ENCODE peak calls at places on chromosomes 5 and 9, in four cellular contexts. One of them, this sample, is unnamed.

GRCh38 chr5:30103056-30104020 is 1090.1 kb upstream of the CDH6 start:
- DNase-seq in H1: no peak
- DNase-seq in GM12878: no peak
- DNase-seq in HepG2: no peak
- DNase-seq in this sample: no peak

GRCh38 chr5:149938791-149939358 is 5.7 kb downstream of the PDE6A start:
- DNase-seq in H1: no peak
- DNase-seq in GM12878: no peak
- DNase-seq in HepG2: no peak
- DNase-seq in this sample: no peak

GRCh38 chr5:115098041-115098702 is 71.5 kb downstream of the TRIM36 start:
- DNase-seq in H1: no peak
- DNase-seq in GM12878: peak
- DNase-seq in HepG2: peak
- DNase-seq in this sample: peak

GRCh38 chr9:68951879-68952659 is 61.8 kb downstream of the PRKACG start:
- DNase-seq in H1: no peak
- DNase-seq in GM12878: no peak
- DNase-seq in HepG2: no peak
- DNase-seq in this sample: no peak

GRCh38 chr5:1437452-1437851 is 7.8 kb downstream of the SLC6A3 start:
- DNase-seq in H1: no peak
- DNase-seq in GM12878: no peak
- DNase-seq in HepG2: peak
- DNase-seq in this sample: peak

GRCh38 chr5:138021771-138022170 is 11.1 kb downstream of the FAM13B start:
- DNase-seq in H1: no peak
- DNase-seq in GM12878: no peak
- DNase-seq in HepG2: no peak
- DNase-seq in this sample: no peak

GRCh38 chr5:133245191-133246052 is 193.6 kb downstream of the HSPA4 start:
- DNase-seq in H1: no peak
- DNase-seq in GM12878: no peak
- DNase-seq in HepG2: peak
- DNase-seq in this sample: no peak

GRCh38 chr5:56177134-56177533 is 56.0 kb downstream of the ANKRD55 start:
- DNase-seq in H1: no peak
- DNase-seq in GM12878: no peak
- DNase-seq in HepG2: no peak
- DNase-seq in this sample: no peak

GRCh38 chr9:133992780-133993634 is 883 bp upstream of the VAV2 start:
- DNase-seq in H1: peak
- DNase-seq in GM12878: no peak
- DNase-seq in HepG2: peak
- DNase-seq in this sample: peak

GRCh38 chr5:171823269-171823668 is 37.7 kb downstream of the SMIM23 start:
- DNase-seq in H1: no peak
- DNase-seq in GM12878: no peak
- DNase-seq in HepG2: no peak
- DNase-seq in this sample: no peak

GRCh38 chr5:83029912-83030311 is 47.3 kb downstream of the TMEM167A start:
- DNase-seq in H1: no peak
- DNase-seq in GM12878: no peak
- DNase-seq in HepG2: no peak
- DNase-seq in this sample: no peak

GRCh38 chr5:58466939-58467338 is 7.1 kb upstream of the PLK2 start:
- DNase-seq in H1: no peak
- DNase-seq in GM12878: no peak
- DNase-seq in HepG2: no peak
- DNase-seq in this sample: no peak

GRCh38 chr9:135023389-135023788 is 64.1 kb upstream of the OLFM1 start:
- DNase-seq in H1: no peak
- DNase-seq in GM12878: no peak
- DNase-seq in HepG2: no peak
- DNase-seq in this sample: no peak

GRCh38 chr5:132661231-132662003 is 3.4 kb downstream of the IL13 start:
- DNase-seq in H1: no peak
- DNase-seq in GM12878: no peak
- DNase-seq in HepG2: no peak
- DNase-seq in this sample: no peak

GRCh38 chr9:110303136-110303535 is 34.5 kb downstream of the TXNDC8 start:
- DNase-seq in H1: no peak
- DNase-seq in GM12878: no peak
- DNase-seq in HepG2: no peak
- DNase-seq in this sample: no peak

GRCh38 chr5:74903165-74903787 is 37.1 kb upstream of the FAM169A start:
- DNase-seq in H1: peak
- DNase-seq in GM12878: no peak
- DNase-seq in HepG2: peak
- DNase-seq in this sample: peak

GRCh38 chr5:132260051-132260450 is 2.6 kb downstream of the PDLIM4 start:
- DNase-seq in H1: peak
- DNase-seq in GM12878: no peak
- DNase-seq in HepG2: no peak
- DNase-seq in this sample: no peak

GRCh38 chr9:12815895-12816294 is 41.1 kb downstream of the LURAP1L start:
- DNase-seq in H1: no peak
- DNase-seq in GM12878: no peak
- DNase-seq in HepG2: no peak
- DNase-seq in this sample: no peak

GRCh38 chr5:37966291-37966690 is 126.5 kb upstream of the GDNF start:
- DNase-seq in H1: no peak
- DNase-seq in GM12878: no peak
- DNase-seq in HepG2: no peak
- DNase-seq in this sample: no peak

GRCh38 chr9:133996531-133997520 is 4.7 kb upstream of the VAV2 start:
- DNase-seq in H1: no peak
- DNase-seq in GM12878: no peak
- DNase-seq in HepG2: no peak
- DNase-seq in this sample: no peak

GRCh38 chr9:8762676-8763075 is 963.1 kb upstream of the DMAC1 start:
- DNase-seq in H1: no peak
- DNase-seq in GM12878: no peak
- DNase-seq in HepG2: no peak
- DNase-seq in this sample: peak

GRCh38 chr9:3855601-3856328 is 330.0 kb upstream of the RFX3 start:
- DNase-seq in H1: no peak
- DNase-seq in GM12878: no peak
- DNase-seq in HepG2: no peak
- DNase-seq in this sample: no peak

GRCh38 chr5:142900926-142901325 is 130.7 kb downstream of the ARHGAP26 start:
- DNase-seq in H1: no peak
- DNase-seq in GM12878: no peak
- DNase-seq in HepG2: no peak
- DNase-seq in this sample: no peak
- TF ChIP-seq SUZ12 in H1: no peak
- TF ChIP-seq SUZ12 in GM12878: no peak
- TF ChIP-seq SUZ12 in HepG2: no peak
- TF ChIP-seq SUZ12 in this sample: no peak

GRCh38 chr9:131954299-131954698 is 125.4 kb downstream of the MED27 start:
- DNase-seq in H1: no peak
- DNase-seq in GM12878: no peak
- DNase-seq in HepG2: no peak
- DNase-seq in this sample: no peak
- TF ChIP-seq SP1 in H1: no peak
- TF ChIP-seq SP1 in GM12878: no peak
- TF ChIP-seq SP1 in HepG2: no peak
- TF ChIP-seq SP1 in this sample: no peak

GRCh38 chr5:13581132-13581531 is 363.4 kb downstream of the DNAH5 start:
- DNase-seq in H1: no peak
- DNase-seq in GM12878: no peak
- DNase-seq in HepG2: no peak
- DNase-seq in this sample: no peak
- TF ChIP-seq SUZ12 in H1: no peak
- TF ChIP-seq SUZ12 in GM12878: no peak
- TF ChIP-seq SUZ12 in HepG2: no peak
- TF ChIP-seq SUZ12 in this sample: no peak

GRCh38 chr9:129749575-129749974 is 3.3 kb downstream of the PTGES start:
- DNase-seq in H1: no peak
- DNase-seq in GM12878: no peak
- DNase-seq in HepG2: no peak
- DNase-seq in this sample: no peak

GRCh38 chr9:129752915-129753724 is at the start of gene PTGES:
- DNase-seq in H1: peak
- DNase-seq in GM12878: no peak
- DNase-seq in HepG2: no peak
- DNase-seq in this sample: peak

GRCh38 chr9:129748249-129748648 is 4.6 kb downstream of the PTGES start:
- DNase-seq in H1: no peak
- DNase-seq in GM12878: no peak
- DNase-seq in HepG2: no peak
- DNase-seq in this sample: no peak

GRCh38 chr9:129751841-129752801 is 721 bp downstream of the PTGES start:
- DNase-seq in H1: no peak
- DNase-seq in GM12878: no peak
- DNase-seq in HepG2: no peak
- DNase-seq in this sample: no peak

DNA sequence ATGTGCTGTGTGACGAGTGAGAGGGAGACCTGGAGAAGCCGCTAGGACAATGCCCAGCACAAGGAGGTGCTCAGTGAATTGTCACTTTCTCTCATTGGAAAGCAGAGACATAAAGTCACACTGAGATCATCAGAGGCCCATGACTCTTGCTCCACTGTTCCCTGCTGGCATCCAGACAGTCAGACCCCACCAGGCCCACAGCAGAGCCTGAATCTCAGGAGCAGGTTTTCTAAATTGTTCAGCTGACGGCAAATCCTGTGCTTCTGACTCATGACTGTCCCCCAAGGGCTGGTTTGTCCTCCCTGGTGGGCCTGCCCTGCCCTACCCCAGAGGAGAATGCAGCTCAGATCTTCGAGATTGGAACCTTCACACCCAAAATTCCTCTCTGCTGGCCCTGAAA is 2.8 kb downstream of the PTGES start:
- DNase-seq in H1: no peak
- DNase-seq in GM12878: no peak
- DNase-seq in HepG2: no peak
- DNase-seq in this sample: no peak
- TF ChIP-seq SP1 in H1: no peak
- TF ChIP-seq SP1 in GM12878: no peak
- TF ChIP-seq SP1 in HepG2: no peak
- TF ChIP-seq SP1 in this sample: no peak

GRCh38 chr9:100427366-100428263 is 672 bp downstream of the MSANTD3 start:
- DNase-seq in H1: no peak
- DNase-seq in GM12878: no peak
- DNase-seq in HepG2: peak
- DNase-seq in this sample: peak
- TF ChIP-seq SUZ12 in H1: no peak
- TF ChIP-seq SUZ12 in GM12878: no peak
- TF ChIP-seq SUZ12 in HepG2: no peak
- TF ChIP-seq SUZ12 in this sample: no peak

DNA sequence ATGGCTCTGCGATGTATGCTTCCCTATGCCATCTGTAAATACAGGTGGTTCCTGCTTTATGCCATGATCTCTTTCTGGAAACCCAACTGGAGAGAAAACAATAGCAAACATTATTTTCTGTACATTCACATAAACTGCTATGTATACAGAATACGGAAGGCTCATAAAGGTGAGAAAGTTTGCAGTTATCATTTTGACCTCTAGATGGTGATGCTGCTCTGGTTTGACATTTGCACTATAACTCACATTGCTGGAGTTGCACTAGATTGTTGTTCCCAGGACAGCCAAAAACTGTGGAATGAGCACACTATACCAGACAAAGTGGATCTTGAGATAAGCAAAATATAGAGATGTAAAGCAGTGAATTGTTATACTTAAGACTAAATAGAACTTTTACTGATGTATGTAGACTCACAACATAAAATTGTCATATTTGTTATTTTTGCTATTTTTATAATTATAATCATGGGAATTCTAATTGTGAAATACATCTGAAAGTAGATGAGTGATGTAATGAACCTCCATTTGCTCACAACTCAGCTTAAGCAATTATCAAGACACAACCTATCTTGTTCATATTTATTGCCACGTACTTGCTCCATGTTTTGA is 246.5 kb downstream of the PTPRD start:
- DNase-seq in H1: no peak
- DNase-seq in GM12878: peak
- DNase-seq in HepG2: peak
- DNase-seq in this sample: peak
- TF ChIP-seq SP1 in H1: no peak
- TF ChIP-seq SP1 in GM12878: no peak
- TF ChIP-seq SP1 in HepG2: no peak
- TF ChIP-seq SP1 in this sample: no peak

GRCh38 chr9:72200452-72200851 is 51.2 kb downstream of the GDA start:
- DNase-seq in H1: no peak
- DNase-seq in GM12878: no peak
- DNase-seq in HepG2: no peak
- DNase-seq in this sample: no peak

GRCh38 chr9:72205513-72205912 is 56.3 kb downstream of the GDA start:
- DNase-seq in H1: no peak
- DNase-seq in GM12878: peak
- DNase-seq in HepG2: no peak
- DNase-seq in this sample: no peak

GRCh38 chr9:72204062-72204461 is 54.8 kb downstream of the GDA start:
- DNase-seq in H1: no peak
- DNase-seq in GM12878: no peak
- DNase-seq in HepG2: no peak
- DNase-seq in this sample: no peak

GRCh38 chr9:72207278-72207677 is 58.0 kb downstream of the GDA start:
- DNase-seq in H1: no peak
- DNase-seq in GM12878: no peak
- DNase-seq in HepG2: peak
- DNase-seq in this sample: no peak

DNA sequence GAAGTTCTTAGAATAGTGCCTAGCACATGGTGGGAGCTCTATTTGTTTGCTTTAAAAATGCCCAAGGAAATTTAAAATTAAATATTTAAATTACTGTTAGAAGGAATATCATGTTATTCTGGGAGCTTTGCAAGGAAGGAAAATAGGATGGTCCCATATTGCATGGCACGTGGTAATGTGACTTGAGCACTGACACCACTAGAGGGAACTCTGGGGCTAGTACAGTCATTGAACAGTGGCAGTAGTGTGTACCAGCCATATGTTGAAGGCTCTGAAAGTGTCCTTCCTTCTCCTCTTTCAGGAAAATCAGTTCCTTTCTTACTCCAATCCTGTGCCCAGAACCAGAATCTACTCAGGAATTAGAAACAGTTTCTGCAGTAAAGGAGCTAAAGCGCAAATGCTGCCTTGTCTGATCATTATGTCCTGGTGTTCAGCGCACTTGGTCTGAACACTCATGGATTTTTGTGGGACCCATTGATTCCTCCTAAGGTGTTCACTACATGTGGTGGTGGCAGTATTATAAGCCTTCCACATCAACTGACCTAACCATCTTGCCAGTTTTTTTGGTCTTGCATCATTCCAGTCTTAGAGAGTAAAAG is 54.1 kb downstream of the GDA start:
- DNase-seq in H1: no peak
- DNase-seq in GM12878: no peak
- DNase-seq in HepG2: peak
- DNase-seq in this sample: peak
- TF ChIP-seq SUZ12 in H1: no peak
- TF ChIP-seq SUZ12 in GM12878: no peak
- TF ChIP-seq SUZ12 in HepG2: no peak
- TF ChIP-seq SUZ12 in this sample: no peak

GRCh38 chr5:135921388-135921787 is 25.7 kb upstream of the IL9 start:
- DNase-seq in H1: no peak
- DNase-seq in GM12878: no peak
- DNase-seq in HepG2: no peak
- DNase-seq in this sample: no peak
- TF ChIP-seq SP1 in H1: no peak
- TF ChIP-seq SP1 in GM12878: no peak
- TF ChIP-seq SP1 in HepG2: no peak
- TF ChIP-seq SP1 in this sample: no peak